ENCODE peak calls at places on chromosomes 1 and 21, in four cellular contexts. T is right lobe of liver; V is effector memory CD4-positive, alpha-beta T cell; P is CD8-positive, alpha-beta T cell. U is an unnamed sample.

GRCh38 chr1:938088-938683 is 14.5 kb downstream of the SAMD11 start:
- DNase-seq in V (no peak), T (no peak), P (no peak), U (no peak)

GRCh38 chr1:94014635-94015488 is 105.6 kb upstream of the GCLM start:
- DNase-seq in V (no peak), T (no peak), P (no peak), U (no peak)

GRCh38 chr1:112882271-112882744 is 73.7 kb downstream of the SLC16A1 start:
- DNase-seq in V (no peak), P (no peak), T (no peak), U (no peak)

GRCh38 chr1:245575710-245576109 is 420.9 kb downstream of the KIF26B start:
- DNase-seq in P (no peak), T (no peak), V (no peak), U (no peak)

GRCh38 chr1:201759194-201759814 is 69.7 kb upstream of the IPO9 start:
- DNase-seq in V (no peak), T (no peak), P (no peak), U (no peak)

GRCh38 chr1:227767401-227768396 is 32.5 kb downstream of the SNAP47 start:
- DNase-seq in P (no peak), V (no peak), T (no peak), U (no peak)

GRCh38 chr1:42145726-42146125 is 7.5 kb upstream of the GUCA2B start:
- DNase-seq in V (no peak), T (no peak), P (no peak), U (no peak)

GRCh38 chr1:226831953-226832352 is 38.5 kb upstream of the PSEN2 start:
- DNase-seq in P (no peak), T (no peak), V (no peak), U (no peak)

GRCh38 chr1:53016705-53017104 is 45.3 kb upstream of the PODN start:
- DNase-seq in T (no peak), P (no peak), V (no peak), U (no peak)

GRCh38 chr21:42461185-42461520 is 34.9 kb downstream of the RSPH1 start:
- DNase-seq in V (no peak), T (peak; percentile 2), P (no peak), U (no peak)

GRCh38 chr1:63124666-63125191 is 197.6 kb upstream of the FOXD3 start:
- DNase-seq in P (no peak), V (no peak), T (no peak), U (no peak)

GRCh38 chr1:209766051-209766450 is 10.2 kb downstream of the TRAF3IP3 start:
- DNase-seq in V (no peak), P (no peak), T (no peak), U (no peak)
- H3K4me1 ChIP-seq in V (peaks cover 47% of the 10 kb centered on the region), P (peaks cover 68% of the 10 kb centered on the region), T (peaks cover 4% of the 10 kb centered on the region), U (no peaks in the 10 kb centered on the region)

GRCh38 chr21:46551636-46552241 is 53.1 kb downstream of the S100B start:
- DNase-seq in P (peak; percentile 41), T (peak; percentile 69), V (peak; percentile 6), U (no peak)
- H3K4me3 ChIP-seq in P (peak overlapping the region; percentile 14), T (no peak overlapping the region), V (no peak overlapping the region), U (no peak overlapping the region)

GRCh38 chr1:156082111-156083091 is at the start of gene MEX3A:
- DNase-seq in T (peak; percentile 80), V (peak; percentile 41), P (peak; percentile 39), U (no peak)

GRCh38 chr1:156080598-156081173 is 1.6 kb downstream of the MEX3A start:
- DNase-seq in T (no peak), V (no peak), P (no peak), U (no peak)

GRCh38 chr1:156078728-156079127 is 3.5 kb downstream of the MEX3A start:
- DNase-seq in P (no peak), V (no peak), T (no peak), U (no peak)

GRCh38 chr1:156081174-156082110 is 823 bp downstream of the MEX3A start:
- DNase-seq in P (no peak), V (no peak), T (no peak), U (no peak)

GRCh38 chr1:156079762-156080597 is 2.3 kb downstream of the MEX3A start:
- DNase-seq in P (no peak), V (no peak), T (no peak), U (no peak)
- H3K4me1 ChIP-seq in P (peaks cover 13% of the 10 kb centered on the region), V (peaks cover 11% of the 10 kb centered on the region), T (peaks cover 17% of the 10 kb centered on the region), U (peaks cover 22% of the 10 kb centered on the region)

GRCh38 chr1:110672753-110673108 is 2.0 kb downstream of the KCNA3 start:
- DNase-seq in T (no peak), P (peak; percentile 14), V (peak; percentile 13), U (no peak)
- H3K4me3 ChIP-seq in T (no peak overlapping the region), P (peak overlapping the region; percentile 75), V (peak overlapping the region; percentile 81), U (no peak overlapping the region)

DNA sequence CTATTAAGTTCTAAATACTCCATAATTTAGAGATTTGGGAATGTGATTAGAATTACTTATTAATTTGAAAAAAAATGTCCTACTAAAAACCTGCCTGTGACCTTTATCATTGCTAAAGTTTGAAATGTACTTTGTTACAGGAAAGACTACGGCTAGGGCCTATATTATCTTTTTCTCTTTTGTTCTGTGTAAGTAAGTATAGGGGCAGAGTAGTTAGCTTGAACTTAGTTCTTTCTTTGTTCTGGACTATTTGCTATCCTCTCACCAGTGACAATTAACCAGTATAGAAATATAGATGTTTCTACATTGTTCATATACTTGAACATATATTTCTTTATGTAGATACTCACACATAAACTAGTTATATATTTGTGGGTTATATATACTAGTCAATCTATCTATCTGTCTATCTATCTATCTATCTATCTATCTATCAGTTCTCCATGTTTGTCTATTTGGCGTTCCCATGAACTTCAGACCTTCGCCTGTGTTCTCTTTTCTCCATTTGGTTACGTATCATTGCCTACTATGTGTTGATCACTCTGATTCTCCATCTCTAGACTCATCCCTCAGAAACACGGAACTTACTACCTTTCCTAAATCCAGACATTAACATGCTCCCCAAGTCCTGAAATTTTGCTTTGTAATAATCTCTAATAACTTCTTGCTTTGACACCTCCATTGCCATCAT is 3.3 kb downstream of the PTPRC start:
- DNase-seq in P (no peak), V (no peak), T (no peak), U (no peak)
- H3K4me1 ChIP-seq in P (peaks cover 21% of the 10 kb centered on the region), V (peaks cover 6% of the 10 kb centered on the region), T (no peaks in the 10 kb centered on the region), U (no peaks in the 10 kb centered on the region)